ENCODE peak calls at places on chromosomes 3 and 15, in ten cellular contexts. F is AG04450; T is GM23248; P is left lung; D is H9; V is psoas muscle; S is CD8-positive, alpha-beta T cell; K is right cardiac atrium; I is right lobe of liver; J is neural progenitor cell. W is an unnamed sample. For H3K9me3 and H3K27me3, the result is how much of the 10 kb centered on the place peaks cover.

GRCh38 chr3:159593927-159594605 is 394.6 kb upstream of the IL12A start:
- DNase-seq in F (no peak), T (no peak), P (no peak), D (no peak), V (no peak), S (no peak), K (no peak), I (no peak), J (peak), W (no peak)

GRCh38 chr3:145015243-145015642 is 1043.6 kb downstream of the DIPK2A start:
- DNase-seq in F (peak), T (peak), P (no peak), D (no peak), V (no peak), S (no peak), K (no peak), I (no peak), J (no peak), W (no peak)

GRCh38 chr15:22873841-22874240 is 35.4 kb downstream of the NIPA2 start:
- DNase-seq in F (no peak), T (no peak), P (no peak), D (no peak), V (no peak), S (no peak), K (no peak), I (no peak), J (no peak), W (no peak)

GRCh38 chr15:92882697-92883642 is 17.2 kb upstream of the CHD2 start:
- DNase-seq in F (no peak), T (peak), P (no peak), D (no peak), V (peak), S (peak), K (peak), I (peak), J (peak), W (no peak)

GRCh38 chr15:37015025-37015424 is 85.3 kb downstream of the MEIS2 start:
- DNase-seq in F (no peak), T (peak), P (no peak), D (no peak), V (no peak), S (no peak), K (peak), I (no peak), J (no peak), W (no peak)

GRCh38 chr3:119310052-119310451 is 15.9 kb downstream of the ARHGAP31 start:
- DNase-seq in F (peak), T (peak), P (no peak), D (no peak), V (no peak), S (no peak), K (no peak), I (no peak), J (peak), W (no peak)

GRCh38 chr3:55252921-55253320 is 234.2 kb downstream of the WNT5A start:
- DNase-seq in F (no peak), T (peak), P (no peak), D (no peak), V (no peak), S (no peak), K (no peak), I (no peak), J (no peak), W (no peak)

GRCh38 chr15:70301396-70301795 is 203.7 kb upstream of the TLE3 start:
- DNase-seq in F (no peak), T (no peak), P (no peak), D (no peak), V (no peak), S (no peak), K (no peak), I (no peak), J (no peak), W (no peak)

GRCh38 chr3:73667889-73668288 is 43.1 kb upstream of the PDZRN3 start:
- DNase-seq in F (no peak), T (no peak), P (no peak), D (no peak), V (no peak), S (no peak), K (no peak), I (no peak), J (no peak), W (no peak)

GRCh38 chr15:22786868-22787698 is 639 bp downstream of the NIPA1 start:
- DNase-seq in F (no peak), T (peak), P (no peak), D (peak), V (no peak), S (no peak), K (peak), I (no peak), J (peak), W (peak)

GRCh38 chr3:48644898-48645760 is 9.9 kb upstream of the SLC26A6 start:
- DNase-seq in F (no peak), T (no peak), P (no peak), D (no peak), V (no peak), S (no peak), K (no peak), I (no peak), J (no peak), W (no peak)

GRCh38 chr15:47820780-47821319 is 103.5 kb downstream of the SEMA6D start:
- DNase-seq in F (peak), T (peak), P (no peak), D (no peak), V (no peak), S (no peak), K (no peak), I (no peak), J (no peak), W (no peak)

GRCh38 chr3:151568095-151568685 is 107.3 kb upstream of the IGSF10 start:
- DNase-seq in F (no peak), T (peak), P (no peak), D (no peak), V (no peak), S (no peak), K (no peak), I (no peak), J (no peak), W (no peak)

GRCh38 chr3:69178838-69179739 is 56.7 kb upstream of the LMOD3 start:
- DNase-seq in F (no peak), T (peak), P (no peak), D (no peak), V (no peak), S (no peak), K (no peak), I (no peak), J (no peak), W (no peak)

GRCh38 chr15:83158393-83158792 is 49.2 kb downstream of the HDGFL3 start:
- DNase-seq in F (no peak), T (peak), P (no peak), D (no peak), V (no peak), S (no peak), K (no peak), I (no peak), J (no peak), W (no peak)

GRCh38 chr3:156643729-156644389 is 30.5 kb upstream of the TIPARP start:
- DNase-seq in F (peak), T (peak), P (no peak), D (no peak), V (no peak), S (peak), K (no peak), I (no peak), J (no peak), W (no peak)

GRCh38 chr3:187783098-187783497 is 37.8 kb upstream of the BCL6 start:
- DNase-seq in F (peak), T (peak), P (peak), D (no peak), V (no peak), S (no peak), K (peak), I (no peak), J (no peak), W (no peak)

DNA sequence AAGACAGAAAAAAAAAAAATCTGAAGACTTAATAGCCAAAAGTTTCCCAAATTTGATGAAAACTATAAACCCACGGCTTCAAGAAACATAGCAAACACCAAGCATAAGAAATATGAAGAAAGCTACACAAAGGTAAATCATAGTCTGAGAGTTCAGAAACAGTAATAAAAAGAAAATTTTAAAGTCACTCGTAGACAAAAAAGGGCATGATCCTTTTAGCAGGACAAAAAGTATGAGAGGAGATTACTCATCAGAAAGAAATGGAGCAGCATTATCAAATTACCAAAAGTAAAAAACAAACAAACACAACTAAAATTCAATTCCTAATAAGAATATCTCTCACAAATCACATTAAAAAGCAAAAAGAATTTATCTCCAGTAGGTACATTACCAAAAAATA is 279.4 kb upstream of the UBE2E2 start:
- DNase-seq in F (no peak), T (no peak), P (no peak), D (no peak), V (no peak), S (no peak), K (no peak), I (no peak), J (no peak), W (no peak)
- H3K9me3 ChIP-seq in F (under half), T (under half), P (under half), D (under half), V (under half), S (under half), K (under half), I (under half), J (under half), W (under half)

DNA sequence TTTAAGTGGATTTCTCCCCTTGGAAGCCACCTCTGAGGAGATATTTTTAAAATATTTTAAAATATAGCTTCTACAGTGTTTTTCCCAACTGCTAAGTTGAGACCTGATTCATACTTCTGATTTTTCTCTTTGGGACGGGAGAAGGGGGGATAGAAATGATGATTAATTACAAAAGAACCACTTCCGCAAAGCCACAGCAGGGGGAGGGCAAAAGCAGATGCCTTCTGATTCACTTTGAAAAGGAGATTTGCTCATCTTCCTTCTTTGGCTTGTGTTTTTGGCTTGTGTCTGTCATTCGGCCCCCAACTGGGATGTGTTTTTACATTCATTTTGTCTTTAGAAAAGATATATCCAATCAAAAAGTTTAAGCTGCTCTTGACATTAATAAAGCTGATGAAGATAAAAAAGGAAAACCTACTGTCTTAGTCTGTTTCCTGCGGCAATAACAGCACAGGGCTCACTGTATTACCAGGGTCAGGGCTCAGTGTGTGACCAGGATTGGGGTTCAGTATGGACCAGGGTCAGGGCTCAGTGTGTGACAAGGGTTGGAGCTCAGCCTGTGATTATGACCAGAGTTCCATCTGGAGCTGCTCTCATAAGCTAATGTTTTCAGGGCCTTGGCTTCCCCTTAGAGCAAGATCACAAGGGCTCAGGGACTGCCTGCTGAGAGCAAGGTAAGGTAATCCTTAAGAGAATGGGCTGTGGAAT is 223.2 kb downstream of the MTHFS start:
- DNase-seq in F (no peak), T (peak), P (no peak), D (peak), V (no peak), S (no peak), K (no peak), I (no peak), J (peak), W (peak)
- H3K27me3 ChIP-seq in F (under half), T (under half), P (under half), D (under half), V (under half), S (under half), K (under half), I (under half), J (under half), W (under half)

DNA sequence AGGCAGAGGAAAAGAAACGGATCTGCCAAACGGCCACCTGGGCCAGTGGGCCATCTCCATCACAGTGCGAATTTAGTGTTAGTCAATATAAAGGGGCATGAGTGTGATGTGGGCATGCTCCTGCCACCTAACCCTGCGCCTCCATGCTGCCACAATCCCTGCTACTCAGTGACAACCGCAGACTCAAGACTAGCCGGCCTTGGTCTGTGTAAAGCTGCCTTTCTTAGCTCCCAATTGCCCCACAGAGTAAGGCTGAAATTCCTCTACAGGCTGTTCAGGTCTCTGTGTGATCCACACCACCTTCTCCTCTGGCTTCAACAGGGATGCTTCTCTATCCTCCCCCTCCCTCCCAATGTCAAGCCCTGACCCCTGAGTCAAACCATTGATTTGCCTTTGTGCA is 269.7 kb downstream of the XXYLT1 start:
- DNase-seq in F (no peak), T (no peak), P (no peak), D (no peak), V (no peak), S (peak), K (no peak), I (peak), J (no peak), W (no peak)
- H3K9me3 ChIP-seq in F (under half), T (under half), P (under half), D (under half), V (under half), S (under half), K (under half), I (under half), J (under half), W (under half)

GRCh38 chr15:100880897-100881242 is 1.2 kb downstream of the ALDH1A3 start:
- DNase-seq in F (no peak), T (no peak), P (no peak), D (no peak), V (no peak), S (no peak), K (no peak), I (no peak), J (peak), W (no peak)
- H3K27me3 ChIP-seq in F (under half), T (under half), P (half or more), D (under half), V (under half), S (under half), K (under half), I (under half), J (half or more), W (under half)

GRCh38 chr15:65970937-65971740 is 101.8 kb downstream of the RAB11A start:
- DNase-seq in F (no peak), T (no peak), P (no peak), D (no peak), V (no peak), S (no peak), K (no peak), I (no peak), J (no peak), W (peak)
- H3K9me3 ChIP-seq in F (under half), T (under half), P (under half), D (under half), V (under half), S (under half), K (under half), I (under half), J (under half), W (under half)

GRCh38 chr15:45377630-45378148 is 655 bp downstream of the GATM start:
- DNase-seq in F (no peak), T (peak), P (no peak), D (peak), V (peak), S (no peak), K (peak), I (peak), J (peak), W (peak)
- H3K27me3 ChIP-seq in F (half or more), T (half or more), P (half or more), D (under half), V (under half), S (under half), K (under half), I (under half), J (half or more), W (under half)

GRCh38 chr15:25177955-25178801 is 223.4 kb downstream of the SNRPN start:
- DNase-seq in F (no peak), T (no peak), P (no peak), D (peak), V (peak), S (peak), K (peak), I (no peak), J (no peak), W (peak)

GRCh38 chr15:25178835-25179672 is 224.3 kb downstream of the SNRPN start:
- DNase-seq in F (no peak), T (no peak), P (peak), D (no peak), V (peak), S (peak), K (no peak), I (no peak), J (no peak), W (peak)

GRCh38 chr15:25175789-25176615 is 221.2 kb downstream of the SNRPN start:
- DNase-seq in F (no peak), T (no peak), P (no peak), D (peak), V (peak), S (peak), K (peak), I (no peak), J (no peak), W (peak)

GRCh38 chr15:25176616-25176923 is 221.8 kb downstream of the SNRPN start:
- DNase-seq in F (no peak), T (no peak), P (no peak), D (peak), V (peak), S (peak), K (peak), I (no peak), J (no peak), W (peak)

DNA sequence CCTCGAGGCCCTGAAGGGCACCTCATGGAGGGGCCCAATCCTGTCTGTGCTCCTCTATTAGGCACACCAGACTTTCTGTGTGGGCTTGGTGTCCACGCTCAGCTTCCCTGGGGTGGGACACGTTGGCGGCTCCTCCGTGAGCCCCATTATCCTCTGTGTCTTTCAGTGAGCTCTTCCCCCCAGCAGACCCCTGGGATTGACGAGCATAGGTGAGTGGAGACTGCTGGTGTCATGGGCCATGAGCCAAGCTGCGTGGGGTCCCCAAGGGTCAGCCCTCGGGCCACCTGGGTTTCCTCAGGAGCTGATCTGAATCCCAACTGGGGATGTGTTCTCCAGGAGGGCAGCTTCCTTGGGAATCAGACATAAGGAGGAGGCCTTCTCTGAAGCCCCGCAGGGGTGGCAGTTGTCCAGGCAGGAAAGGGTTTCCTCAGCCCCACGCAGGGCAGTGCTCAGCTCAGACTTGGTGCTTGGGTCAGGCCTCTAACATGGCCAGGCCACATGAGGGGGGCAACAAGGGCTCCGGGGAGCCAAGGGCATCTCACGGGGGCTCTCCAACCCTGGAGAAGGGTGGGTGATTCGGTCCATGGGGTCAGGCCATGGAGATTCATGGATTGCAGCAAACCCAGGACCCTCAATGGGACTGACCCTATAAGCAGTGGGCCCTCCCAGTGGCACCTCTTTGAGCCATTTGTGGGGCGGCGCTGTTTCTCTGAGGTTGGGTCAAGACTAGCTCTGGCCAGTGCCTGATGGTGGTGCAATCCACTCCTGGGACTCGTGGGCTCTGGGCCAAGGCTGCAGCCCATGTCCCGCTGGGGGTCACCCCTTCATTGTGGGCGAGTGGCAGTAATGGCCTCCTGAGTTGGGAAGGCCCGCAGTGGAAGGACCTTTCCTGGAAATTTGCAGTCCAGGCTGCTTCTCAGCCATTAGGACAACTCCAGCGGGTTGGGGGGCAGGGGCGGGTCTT is 222.5 kb downstream of the SNRPN start:
- DNase-seq in F (no peak), T (no peak), P (peak), D (no peak), V (peak), S (peak), K (peak), I (no peak), J (no peak), W (peak)
- H3K9me3 ChIP-seq in F (half or more), T (under half), P (under half), D (half or more), V (under half), S (under half), K (under half), I (under half), J (under half), W (under half)

GRCh38 chr3:123993818-123994217 is 1.9 kb upstream of the ROPN1 start:
- DNase-seq in F (no peak), T (no peak), P (no peak), D (no peak), V (no peak), S (no peak), K (no peak), I (no peak), J (no peak), W (no peak)

DNA sequence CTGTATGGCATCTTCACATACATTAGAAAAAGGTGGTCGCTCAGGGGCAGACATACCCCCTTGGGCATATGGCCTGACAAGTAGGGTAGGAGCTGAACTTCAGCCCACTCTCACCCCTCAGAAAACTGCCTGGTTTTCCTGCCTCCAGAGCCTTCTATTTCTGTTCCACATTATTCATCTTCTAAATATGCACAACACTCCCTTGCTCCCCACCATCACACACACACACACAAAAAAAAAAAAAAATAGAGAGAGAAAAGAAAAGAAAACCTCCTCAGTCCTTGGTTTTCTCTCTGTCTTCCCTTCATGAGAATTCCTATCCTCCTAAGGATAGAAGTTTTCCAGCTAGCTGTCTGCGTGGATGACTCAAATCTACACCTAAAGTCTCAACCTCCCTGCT is 5.6 kb upstream of the ROPN1 start:
- DNase-seq in F (no peak), T (peak), P (no peak), D (no peak), V (no peak), S (no peak), K (no peak), I (no peak), J (no peak), W (no peak)
- H3K27me3 ChIP-seq in F (under half), T (half or more), P (under half), D (under half), V (under half), S (under half), K (under half), I (under half), J (half or more), W (under half)

W was measured in WERI-Rb-1.